ENCODE peak calls at places on chromosome 17, in six cellular contexts. A, K, N, U, W and R are unnamed samples.

GRCh38 chr17:71301063-71301462 is 819.8 kb upstream of the SOX9 start:
- DNase-seq in A (no peak), K (no peak), N (no peak), U (no peak), W (no peak), R (no peak)

GRCh38 chr17:4511199-4511932 is 12.7 kb downstream of the SPNS2 start:
- DNase-seq in A (no peak), K (no peak), N (no peak), U (no peak), W (no peak), R (no peak)

GRCh38 chr17:13001991-13002615 is 15.7 kb downstream of the ELAC2 start:
- DNase-seq in A (no peak), K (no peak), N (no peak), U (no peak), W (no peak), R (no peak)

GRCh38 chr17:66949501-66949900 is 15.0 kb upstream of the CACNG4 start:
- DNase-seq in A (no peak), K (no peak), N (no peak), U (no peak), W (no peak), R (no peak)

GRCh38 chr17:82609655-82610054 is 38.6 kb downstream of the WDR45B start:
- DNase-seq in A (no peak), K (no peak), N (no peak), U (no peak), W (no peak), R (no peak)

GRCh38 chr17:57987582-57988300 is at the start of gene VEZF1:
- DNase-seq in A (peak; percentile 79), K (no peak), N (peak; percentile 91), U (peak; percentile 68), W (peak; percentile 69), R (peak; percentile 74)

GRCh38 chr17:7079581-7080444 is at the start of gene CLEC10A:
- DNase-seq in A (no peak), K (no peak), N (no peak), U (no peak), W (no peak), R (no peak)

GRCh38 chr17:65013613-65014391 is 42.7 kb downstream of the GNA13 start:
- DNase-seq in A (no peak), K (peak; percentile 70), N (no peak), U (no peak), W (no peak), R (no peak)

GRCh38 chr17:78355045-78355641 is 4.7 kb downstream of the SOCS3 start:
- DNase-seq in A (no peak), K (no peak), N (no peak), U (no peak), W (no peak), R (no peak)

GRCh38 chr17:32741381-32741780 is 135.5 kb downstream of the MYO1D start:
- DNase-seq in A (no peak), K (no peak), N (no peak), U (no peak), W (no peak), R (no peak)

GRCh38 chr17:46991618-46992017 is 12.6 kb upstream of the RPRML start:
- DNase-seq in A (no peak), K (no peak), N (no peak), U (no peak), W (no peak), R (no peak)

GRCh38 chr17:50865060-50865867 is 890 bp downstream of the TOB1 start:
- DNase-seq in A (peak; percentile 63), K (no peak), N (peak; percentile 72), U (peak; percentile 37), W (peak; percentile 22), R (no peak)

GRCh38 chr17:4721203-4722135 is 9.8 kb upstream of the MED11 start:
- DNase-seq in A (no peak), K (no peak), N (no peak), U (no peak), W (no peak), R (no peak)

GRCh38 chr17:78771758-78772382 is 10.2 kb downstream of the CYTH1 start:
- DNase-seq in A (no peak), K (no peak), N (no peak), U (no peak), W (no peak), R (no peak)

GRCh38 chr17:80761421-80761871 is 216.8 kb downstream of the RPTOR start:
- DNase-seq in A (no peak), K (peak; percentile 57), N (no peak), U (peak; percentile 59), W (no peak), R (no peak)

GRCh38 chr17:43528988-43529814 is 16.9 kb downstream of the ETV4 start:
- DNase-seq in A (no peak), K (no peak), N (no peak), U (no peak), W (no peak), R (no peak)

GRCh38 chr17:77409282-77410161 is 268.8 kb downstream of the SEC14L1 start:
- DNase-seq in A (peak; percentile 78), K (no peak), N (no peak), U (no peak), W (no peak), R (no peak)

GRCh38 chr17:67316776-67317175 is 49.6 kb downstream of the PSMD12 start:
- DNase-seq in A (no peak), K (no peak), N (no peak), U (no peak), W (no peak), R (no peak)

GRCh38 chr17:68033636-68034451 is 1.7 kb upstream of the KPNA2 start:
- DNase-seq in A (peak; percentile 13), K (peak; percentile 39), N (no peak), U (no peak), W (no peak), R (peak; percentile 37)

GRCh38 chr17:1709403-1709891 is 730 bp downstream of the TLCD2 start:
- DNase-seq in A (no peak), K (no peak), N (no peak), U (no peak), W (no peak), R (no peak)

GRCh38 chr17:81043725-81044427 is 8.9 kb downstream of the BAIAP2 start:
- DNase-seq in A (no peak), K (peak; percentile 90), N (no peak), U (no peak), W (no peak), R (no peak)

GRCh38 chr17:41340496-41340895 is 10.1 kb downstream of the KRT33A start:
- DNase-seq in A (no peak), K (peak; percentile 59), N (no peak), U (no peak), W (no peak), R (no peak)

GRCh38 chr17:47718634-47719405 is 14.2 kb upstream of the TBX21 start:
- DNase-seq in A (no peak), K (no peak), N (no peak), U (no peak), W (no peak), R (no peak)

GRCh38 chr17:49687878-49688491 is 10.1 kb upstream of the SPOP start:
- DNase-seq in A (peak; percentile 29), K (no peak), N (peak; percentile 63), U (no peak), W (no peak), R (no peak)